ENCODE peak calls at places on chromosomes 13 and 19, in ten cellular contexts. R is choroid plexus epithelial cell, N is brain microvascular endothelial cell, W is left lung, H is tibial nerve, U is foreskin fibroblast, O is breast epithelium, I is neural progenitor cell, X is fibroblast of lung, L is ovary. D is an unnamed sample.

GRCh38 chr13:114012921-114013320 is 39.0 kb upstream of the C13orf46 start:
- DNase-seq in I (no peak), U (no peak), X (no peak), H (no peak), W (no peak), N (no peak), O (no peak), R (no peak), L (no peak), D (no peak)

GRCh38 chr13:26688286-26688685 is 72.3 kb downstream of the GPR12 start:
- DNase-seq in I (no peak), N (no peak), R (no peak), O (no peak), W (no peak), U (no peak), H (no peak), X (no peak), L (no peak), D (no peak)

GRCh38 chr19:6639439-6639838 is 30.5 kb downstream of the TNFSF14 start:
- DNase-seq in H (no peak), R (no peak), O (no peak), W (no peak), N (peak), U (no peak), X (no peak), I (no peak), L (no peak), D (no peak)

GRCh38 chr13:77338961-77339401 is 12.1 kb upstream of the MYCBP2 start:
- DNase-seq in U (no peak), W (no peak), R (no peak), X (no peak), I (no peak), O (no peak), H (no peak), N (no peak), L (no peak), D (no peak)

GRCh38 chr13:51769455-51770127 is 34.4 kb downstream of the DHRS12 start:
- DNase-seq in I (no peak), R (peak), X (no peak), W (no peak), O (no peak), U (no peak), L (no peak), N (no peak), H (peak), D (no peak)

GRCh38 chr19:4371209-4371897 is 28.0 kb downstream of the MPND start:
- DNase-seq in N (no peak), R (no peak), O (no peak), I (no peak), W (no peak), L (no peak), X (no peak), U (no peak), H (no peak), D (no peak)

GRCh38 chr19:40304306-40304705 is 19.2 kb upstream of the AKT2 start:
- DNase-seq in I (no peak), U (peak), R (no peak), W (no peak), X (no peak), N (no peak), H (no peak), L (no peak), O (no peak), D (no peak)

GRCh38 chr19:41192574-41193419 is at the start of gene CYP2S1:
- DNase-seq in U (peak), L (no peak), I (peak), H (no peak), N (no peak), R (no peak), W (peak), X (peak), O (no peak), D (no peak)

GRCh38 chr13:83265279-83265678 is 617.0 kb downstream of the SLITRK1 start:
- DNase-seq in H (no peak), O (no peak), L (no peak), X (no peak), I (no peak), R (no peak), U (no peak), N (no peak), W (no peak), D (no peak)

GRCh38 chr19:41882568-41883462 is at the start of gene ARHGEF1:
- DNase-seq in H (no peak), I (peak), R (no peak), L (peak), U (peak), N (no peak), W (peak), O (no peak), X (peak), D (no peak)

GRCh38 chr19:2982983-2983350 is 5.6 kb downstream of the TLE6 start:
- DNase-seq in O (peak), U (peak), N (no peak), L (peak), X (peak), H (peak), I (peak), W (peak), R (peak), D (peak)

GRCh38 chr13:44142911-44143665 is 230.5 kb upstream of the SERP2 start:
- DNase-seq in L (no peak), X (no peak), R (peak), O (no peak), W (no peak), N (peak), U (peak), I (no peak), H (no peak), D (peak)

GRCh38 chr13:20351279-20352022 is 119.3 kb upstream of the GJB6 start:
- DNase-seq in L (no peak), W (no peak), I (no peak), N (peak), O (no peak), H (no peak), U (peak), X (peak), R (peak), D (peak)

DNA sequence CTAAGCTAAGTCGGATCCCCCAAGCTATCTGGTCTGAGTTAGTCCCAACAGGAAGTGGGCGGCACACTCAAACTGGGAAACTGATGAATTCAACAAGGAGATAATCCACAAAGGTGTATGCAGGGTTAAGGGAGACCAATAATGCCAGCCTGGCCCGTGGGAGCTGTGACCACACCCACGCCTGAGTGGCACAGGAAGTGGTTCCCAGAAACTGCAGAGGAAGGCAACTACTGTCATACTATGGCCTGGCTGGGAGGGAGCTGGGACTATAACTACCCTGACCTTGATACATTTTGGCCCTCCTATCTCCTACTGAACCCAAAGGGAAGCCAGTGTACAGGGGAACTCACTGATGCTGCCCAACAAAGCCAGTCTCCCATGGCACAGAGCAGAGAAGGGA is 85.5 kb upstream of the TDRD3 start:
- DNase-seq in X (no peak), L (no peak), W (no peak), H (no peak), I (no peak), O (no peak), U (no peak), R (no peak), N (no peak), D (no peak)
- H3K4me3 ChIP-seq in X (no peak), L (no peak), W (no peak), H (no peak), I (no peak), O (no peak), U (no peak), R (no peak), N (no peak), D (no peak)

GRCh38 chr13:36453518-36453917 is 21.2 kb downstream of the CCNA1 start:
- DNase-seq in L (no peak), U (peak), R (peak), I (peak), W (no peak), O (no peak), H (no peak), X (no peak), N (no peak), D (peak)
- TF ChIP-seq CTCF in L (no peak), U (peak), R (peak), I (peak), W (no peak), O (no peak), H (no peak), X (peak), N (peak), D (peak)

GRCh38 chr19:47296036-47296435 is 13.6 kb upstream of the C5AR1 start:
- DNase-seq in I (peak), L (peak), U (peak), N (peak), H (peak), X (peak), O (no peak), W (peak), R (peak), D (peak)
- H3K4me3 ChIP-seq in I (no peak), L (no peak), U (no peak), N (no peak), H (no peak), X (no peak), O (no peak), W (no peak), R (no peak), D (no peak)

GRCh38 chr19:30385666-30386065 is 13.5 kb downstream of the ZNF536 start:
- DNase-seq in R (no peak), L (no peak), W (no peak), U (no peak), O (no peak), I (no peak), X (no peak), N (no peak), H (no peak), D (no peak)
- TF ChIP-seq CTCF in R (no peak), L (no peak), W (no peak), U (no peak), O (no peak), I (no peak), X (no peak), N (no peak), H (no peak), D (no peak)

GRCh38 chr19:14439014-14439413 is 5.9 kb downstream of the PKN1 start:
- DNase-seq in O (no peak), N (no peak), U (no peak), L (no peak), X (no peak), W (no peak), H (no peak), I (no peak), R (no peak), D (no peak)

GRCh38 chr19:14441041-14441938 is 8.2 kb downstream of the PKN1 start:
- DNase-seq in L (no peak), H (no peak), X (no peak), O (no peak), R (no peak), N (no peak), U (peak), W (no peak), I (no peak), D (no peak)

GRCh38 chr19:14437578-14438140 is 4.6 kb downstream of the PKN1 start:
- DNase-seq in U (no peak), L (no peak), N (peak), I (no peak), R (peak), W (no peak), O (no peak), X (no peak), H (no peak), D (no peak)

GRCh38 chr19:14442904-14443631 is 10.0 kb downstream of the PKN1 start:
- DNase-seq in I (no peak), N (no peak), H (no peak), W (no peak), R (no peak), O (no peak), X (no peak), L (no peak), U (no peak), D (no peak)

GRCh38 chr19:14440049-14440448 is 6.9 kb downstream of the PKN1 start:
- DNase-seq in U (peak), W (peak), R (peak), L (no peak), X (no peak), N (no peak), H (peak), I (no peak), O (no peak), D (no peak)
- H3K4me3 ChIP-seq in U (no peak), W (no peak), R (peak), L (no peak), X (no peak), N (no peak), H (peak), I (no peak), O (peak), D (no peak)

GRCh38 chr19:23420824-23421223 is 25.6 kb upstream of the ZNF91 start:
- DNase-seq in W (no peak), R (no peak), L (no peak), O (no peak), X (no peak), N (no peak), I (no peak), H (no peak), U (no peak), D (no peak)
- TF ChIP-seq CTCF in W (no peak), R (no peak), L (no peak), O (no peak), X (no peak), N (no peak), I (no peak), H (no peak), U (no peak), D (no peak)

DNA sequence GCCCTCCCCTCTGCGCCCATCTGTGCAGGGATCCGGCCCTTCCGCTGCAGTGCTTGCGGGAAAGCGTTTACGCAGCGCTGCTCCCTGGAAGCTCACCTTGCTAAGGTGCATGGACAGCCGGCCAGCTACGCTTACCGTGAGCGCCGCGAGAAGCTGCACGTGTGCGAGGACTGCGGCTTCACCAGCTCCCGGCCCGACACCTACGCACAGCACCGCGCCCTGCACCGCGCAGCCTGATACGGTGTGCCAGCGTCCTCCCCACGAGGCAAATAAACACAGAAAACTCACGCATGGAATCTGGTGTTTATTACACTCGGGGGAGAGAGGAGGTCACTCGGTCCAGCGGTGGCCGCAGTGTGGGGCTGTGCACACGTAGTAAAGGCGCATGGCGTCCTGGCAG is 1.2 kb downstream of the POLR2I start:
- DNase-seq in X (no peak), O (no peak), N (no peak), L (peak), H (no peak), U (no peak), I (no peak), W (no peak), R (no peak), D (no peak)
- H3K4me3 ChIP-seq in X (peak), O (peak), N (peak), L (no peak), H (peak), U (peak), I (peak), W (no peak), R (peak), D (peak)

D was measured in astrocyte of the spinal cord.